ENCODE peak calls at places on chromosomes 2 and 18, in six cellular contexts. One of them, this sample, is unnamed.

GRCh38 chr2:77652499-77652898 is 130.3 kb upstream of the LRRTM4 start:
- DNase-seq in colonic mucosa: no peak
- DNase-seq in CD4-positive, alpha-beta T cell: no peak
- DNase-seq in cardiac muscle cell: no peak
- DNase-seq in aorta: no peak
- DNase-seq in Peyer's patch: no peak
- DNase-seq in this sample: no peak

GRCh38 chr18:33577688-33578370 is at the start of gene ASXL3:
- DNase-seq in CD4-positive, alpha-beta T cell: no peak
- DNase-seq in colonic mucosa: peak
- DNase-seq in cardiac muscle cell: peak
- DNase-seq in aorta: peak
- DNase-seq in Peyer's patch: peak
- DNase-seq in this sample: no peak

GRCh38 chr2:128451084-128451483 is 132.4 kb upstream of the HS6ST1 start:
- DNase-seq in colonic mucosa: peak
- DNase-seq in CD4-positive, alpha-beta T cell: no peak
- DNase-seq in cardiac muscle cell: no peak
- DNase-seq in aorta: peak
- DNase-seq in Peyer's patch: no peak
- DNase-seq in this sample: no peak

GRCh38 chr2:157443795-157444642 is at the start of gene CYTIP:
- DNase-seq in CD4-positive, alpha-beta T cell: no peak
- DNase-seq in Peyer's patch: no peak
- DNase-seq in cardiac muscle cell: no peak
- DNase-seq in aorta: no peak
- DNase-seq in colonic mucosa: peak
- DNase-seq in this sample: no peak

GRCh38 chr2:240384711-240385450 is 50.6 kb upstream of the GPC1 start:
- DNase-seq in colonic mucosa: no peak
- DNase-seq in aorta: peak
- DNase-seq in cardiac muscle cell: no peak
- DNase-seq in CD4-positive, alpha-beta T cell: no peak
- DNase-seq in Peyer's patch: no peak
- DNase-seq in this sample: no peak

GRCh38 chr2:240596080-240596460 is 9.5 kb downstream of the CAPN10 start:
- DNase-seq in aorta: no peak
- DNase-seq in CD4-positive, alpha-beta T cell: no peak
- DNase-seq in cardiac muscle cell: no peak
- DNase-seq in colonic mucosa: no peak
- DNase-seq in Peyer's patch: peak
- DNase-seq in this sample: no peak

GRCh38 chr2:2756886-2757285 is 425.8 kb upstream of the MYT1L start:
- DNase-seq in cardiac muscle cell: no peak
- DNase-seq in aorta: no peak
- DNase-seq in CD4-positive, alpha-beta T cell: no peak
- DNase-seq in Peyer's patch: no peak
- DNase-seq in colonic mucosa: no peak
- DNase-seq in this sample: no peak

GRCh38 chr2:185477452-185477851 is 261.2 kb upstream of the FSIP2 start:
- DNase-seq in aorta: no peak
- DNase-seq in Peyer's patch: no peak
- DNase-seq in colonic mucosa: no peak
- DNase-seq in CD4-positive, alpha-beta T cell: no peak
- DNase-seq in cardiac muscle cell: no peak
- DNase-seq in this sample: no peak

GRCh38 chr18:72075040-72075439 is 469.1 kb downstream of the CBLN2 start:
- DNase-seq in aorta: no peak
- DNase-seq in Peyer's patch: no peak
- DNase-seq in cardiac muscle cell: no peak
- DNase-seq in colonic mucosa: no peak
- DNase-seq in CD4-positive, alpha-beta T cell: no peak
- DNase-seq in this sample: no peak

GRCh38 chr2:41932241-41933034 is 115.4 kb upstream of the PKDCC start:
- DNase-seq in colonic mucosa: peak
- DNase-seq in Peyer's patch: peak
- DNase-seq in cardiac muscle cell: peak
- DNase-seq in CD4-positive, alpha-beta T cell: no peak
- DNase-seq in aorta: peak
- DNase-seq in this sample: no peak

GRCh38 chr2:39217192-39217550 is 26.6 kb downstream of the CDKL4 start:
- DNase-seq in colonic mucosa: no peak
- DNase-seq in CD4-positive, alpha-beta T cell: no peak
- DNase-seq in Peyer's patch: no peak
- DNase-seq in cardiac muscle cell: no peak
- DNase-seq in aorta: no peak
- DNase-seq in this sample: no peak

GRCh38 chr18:37294951-37295350 is 270.6 kb downstream of the CELF4 start:
- DNase-seq in CD4-positive, alpha-beta T cell: no peak
- DNase-seq in aorta: no peak
- DNase-seq in colonic mucosa: peak
- DNase-seq in cardiac muscle cell: peak
- DNase-seq in Peyer's patch: no peak
- DNase-seq in this sample: no peak

GRCh38 chr2:233470007-233470687 is 96.4 kb downstream of the USP40 start:
- DNase-seq in aorta: peak
- DNase-seq in Peyer's patch: peak
- DNase-seq in cardiac muscle cell: no peak
- DNase-seq in CD4-positive, alpha-beta T cell: no peak
- DNase-seq in colonic mucosa: peak
- DNase-seq in this sample: no peak

GRCh38 chr2:46855805-46856204 is 59.8 kb downstream of the MCFD2 start:
- DNase-seq in CD4-positive, alpha-beta T cell: no peak
- DNase-seq in Peyer's patch: no peak
- DNase-seq in aorta: no peak
- DNase-seq in colonic mucosa: no peak
- DNase-seq in cardiac muscle cell: no peak
- DNase-seq in this sample: peak

GRCh38 chr2:241967745-241968144 is 98.2 kb downstream of the RTP5 start:
- DNase-seq in Peyer's patch: peak
- DNase-seq in colonic mucosa: no peak
- DNase-seq in cardiac muscle cell: no peak
- DNase-seq in aorta: no peak
- DNase-seq in CD4-positive, alpha-beta T cell: no peak
- DNase-seq in this sample: no peak

GRCh38 chr2:242064364-242065250 is 195.1 kb downstream of the RTP5 start:
- DNase-seq in Peyer's patch: no peak
- DNase-seq in CD4-positive, alpha-beta T cell: no peak
- DNase-seq in aorta: no peak
- DNase-seq in colonic mucosa: no peak
- DNase-seq in cardiac muscle cell: no peak
- DNase-seq in this sample: no peak

GRCh38 chr18:63218472-63218871 is 101.1 kb downstream of the BCL2 start:
- DNase-seq in colonic mucosa: no peak
- DNase-seq in aorta: no peak
- DNase-seq in CD4-positive, alpha-beta T cell: no peak
- DNase-seq in Peyer's patch: no peak
- DNase-seq in cardiac muscle cell: no peak
- DNase-seq in this sample: peak

GRCh38 chr18:6159426-6159825 is 255.3 kb downstream of the L3MBTL4 start:
- DNase-seq in cardiac muscle cell: no peak
- DNase-seq in aorta: no peak
- DNase-seq in colonic mucosa: no peak
- DNase-seq in CD4-positive, alpha-beta T cell: no peak
- DNase-seq in Peyer's patch: no peak
- DNase-seq in this sample: no peak

GRCh38 chr2:148534416-148535205 is 109.9 kb upstream of the EPC2 start:
- DNase-seq in cardiac muscle cell: peak
- DNase-seq in aorta: no peak
- DNase-seq in CD4-positive, alpha-beta T cell: no peak
- DNase-seq in colonic mucosa: no peak
- DNase-seq in Peyer's patch: no peak
- DNase-seq in this sample: no peak

GRCh38 chr2:167608487-167608886 is 638.9 kb downstream of the STK39 start:
- DNase-seq in colonic mucosa: no peak
- DNase-seq in aorta: no peak
- DNase-seq in cardiac muscle cell: no peak
- DNase-seq in Peyer's patch: no peak
- DNase-seq in CD4-positive, alpha-beta T cell: no peak
- DNase-seq in this sample: no peak

GRCh38 chr2:138919336-138919735 is 139.1 kb upstream of the NXPH2 start:
- DNase-seq in aorta: no peak
- DNase-seq in colonic mucosa: no peak
- DNase-seq in CD4-positive, alpha-beta T cell: no peak
- DNase-seq in cardiac muscle cell: no peak
- DNase-seq in Peyer's patch: no peak
- DNase-seq in this sample: no peak

GRCh38 chr2:75276093-75277055 is 77.1 kb upstream of the TACR1 start:
- DNase-seq in Peyer's patch: no peak
- DNase-seq in CD4-positive, alpha-beta T cell: no peak
- DNase-seq in colonic mucosa: no peak
- DNase-seq in aorta: no peak
- DNase-seq in cardiac muscle cell: no peak
- DNase-seq in this sample: peak

GRCh38 chr2:111663471-111663951 is 220.5 kb downstream of the ANAPC1 start:
- DNase-seq in aorta: no peak
- DNase-seq in colonic mucosa: peak
- DNase-seq in Peyer's patch: no peak
- DNase-seq in CD4-positive, alpha-beta T cell: no peak
- DNase-seq in cardiac muscle cell: no peak
- DNase-seq in this sample: no peak

GRCh38 chr2:68828887-68829708 is 42.1 kb downstream of the BMP10 start:
- DNase-seq in Peyer's patch: peak
- DNase-seq in colonic mucosa: peak
- DNase-seq in aorta: peak
- DNase-seq in cardiac muscle cell: peak
- DNase-seq in CD4-positive, alpha-beta T cell: peak
- DNase-seq in this sample: peak

GRCh38 chr2:68825891-68826290 is 45.3 kb downstream of the BMP10 start:
- DNase-seq in cardiac muscle cell: no peak
- DNase-seq in colonic mucosa: no peak
- DNase-seq in aorta: no peak
- DNase-seq in Peyer's patch: no peak
- DNase-seq in CD4-positive, alpha-beta T cell: no peak
- DNase-seq in this sample: no peak

GRCh38 chr2:68829764-68830163 is 41.4 kb downstream of the BMP10 start:
- DNase-seq in aorta: no peak
- DNase-seq in CD4-positive, alpha-beta T cell: no peak
- DNase-seq in cardiac muscle cell: no peak
- DNase-seq in colonic mucosa: no peak
- DNase-seq in Peyer's patch: no peak
- DNase-seq in this sample: no peak

GRCh38 chr2:68824831-68825230 is 46.4 kb downstream of the BMP10 start:
- DNase-seq in CD4-positive, alpha-beta T cell: no peak
- DNase-seq in colonic mucosa: no peak
- DNase-seq in cardiac muscle cell: no peak
- DNase-seq in aorta: peak
- DNase-seq in Peyer's patch: no peak
- DNase-seq in this sample: peak

DNA sequence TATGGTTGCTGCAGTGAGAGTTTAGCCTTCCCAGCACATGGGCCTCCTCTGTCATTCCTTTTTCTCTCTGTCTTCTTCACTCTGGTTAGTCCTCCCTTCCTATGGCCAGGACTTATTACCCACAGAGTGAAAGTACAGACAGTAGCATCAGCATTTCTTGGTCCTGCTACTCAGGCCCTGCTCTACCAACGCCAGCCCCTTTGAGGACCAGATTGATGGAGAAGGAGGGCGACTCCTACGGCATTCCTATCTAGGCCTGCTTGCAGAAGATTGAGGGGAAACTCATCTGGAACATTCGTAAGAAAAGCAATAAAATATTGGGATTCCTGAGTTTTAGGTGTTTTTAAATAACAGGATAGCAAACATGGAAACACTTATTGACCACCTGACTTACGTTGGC is 43.5 kb downstream of the BMP10 start:
- DNase-seq in Peyer's patch: no peak
- DNase-seq in colonic mucosa: no peak
- DNase-seq in cardiac muscle cell: no peak
- DNase-seq in CD4-positive, alpha-beta T cell: no peak
- DNase-seq in aorta: no peak
- DNase-seq in this sample: no peak
- H3K27ac ChIP-seq in Peyer's patch: no peak
- H3K27ac ChIP-seq in colonic mucosa: no peak
- H3K27ac ChIP-seq in cardiac muscle cell: no peak
- H3K27ac ChIP-seq in CD4-positive, alpha-beta T cell: peak
- H3K27ac ChIP-seq in aorta: no peak
- H3K27ac ChIP-seq in this sample: no peak

GRCh38 chr2:64768426-64769033 is 114.8 kb upstream of the SERTAD2 start:
- DNase-seq in cardiac muscle cell: no peak
- DNase-seq in Peyer's patch: no peak
- DNase-seq in colonic mucosa: peak
- DNase-seq in aorta: no peak
- DNase-seq in CD4-positive, alpha-beta T cell: no peak
- DNase-seq in this sample: no peak
- H3K27ac ChIP-seq in cardiac muscle cell: peak
- H3K27ac ChIP-seq in Peyer's patch: peak
- H3K27ac ChIP-seq in colonic mucosa: peak
- H3K27ac ChIP-seq in aorta: peak
- H3K27ac ChIP-seq in CD4-positive, alpha-beta T cell: peak
- H3K27ac ChIP-seq in this sample: peak

DNA sequence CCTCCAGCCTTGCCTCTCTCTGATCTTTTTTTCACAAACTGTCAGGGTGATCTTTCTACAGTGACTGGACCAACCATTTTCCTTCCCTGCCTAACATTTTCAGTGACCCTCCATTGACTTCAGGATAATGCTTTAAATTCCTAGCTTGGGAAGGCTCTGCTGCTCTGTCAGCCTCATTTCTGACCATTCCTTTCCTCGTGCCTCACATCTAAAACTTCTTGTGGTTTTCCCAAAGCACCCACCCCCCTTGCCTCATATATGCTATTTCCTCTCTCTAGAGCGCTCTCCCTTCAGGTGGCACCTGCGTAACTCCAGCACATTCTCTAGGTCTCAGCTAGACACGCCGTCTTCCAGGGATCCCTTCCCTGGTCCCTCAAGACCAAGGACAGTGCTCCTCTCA is 37.2 kb downstream of the DRC1 start:
- DNase-seq in colonic mucosa: no peak
- DNase-seq in Peyer's patch: no peak
- DNase-seq in aorta: no peak
- DNase-seq in CD4-positive, alpha-beta T cell: no peak
- DNase-seq in cardiac muscle cell: no peak
- DNase-seq in this sample: no peak
- H3K27ac ChIP-seq in colonic mucosa: no peak
- H3K27ac ChIP-seq in Peyer's patch: no peak
- H3K27ac ChIP-seq in aorta: no peak
- H3K27ac ChIP-seq in CD4-positive, alpha-beta T cell: no peak
- H3K27ac ChIP-seq in cardiac muscle cell: no peak
- H3K27ac ChIP-seq in this sample: no peak

GRCh38 chr2:231161252-231162035 is 36.6 kb upstream of the HTR2B start:
- DNase-seq in cardiac muscle cell: no peak
- DNase-seq in colonic mucosa: no peak
- DNase-seq in Peyer's patch: no peak
- DNase-seq in aorta: no peak
- DNase-seq in CD4-positive, alpha-beta T cell: no peak
- DNase-seq in this sample: no peak

GRCh38 chr2:231163011-231163410 is 35.4 kb upstream of the ARMC9 start:
- DNase-seq in aorta: no peak
- DNase-seq in colonic mucosa: no peak
- DNase-seq in CD4-positive, alpha-beta T cell: no peak
- DNase-seq in cardiac muscle cell: no peak
- DNase-seq in Peyer's patch: no peak
- DNase-seq in this sample: no peak

GRCh38 chr2:231159306-231159705 is 34.5 kb upstream of the HTR2B start:
- DNase-seq in aorta: no peak
- DNase-seq in CD4-positive, alpha-beta T cell: no peak
- DNase-seq in colonic mucosa: no peak
- DNase-seq in cardiac muscle cell: no peak
- DNase-seq in Peyer's patch: no peak
- DNase-seq in this sample: no peak

GRCh38 chr2:231162036-231162345 is 36.4 kb upstream of the ARMC9 start:
- DNase-seq in CD4-positive, alpha-beta T cell: no peak
- DNase-seq in colonic mucosa: no peak
- DNase-seq in aorta: no peak
- DNase-seq in Peyer's patch: no peak
- DNase-seq in cardiac muscle cell: no peak
- DNase-seq in this sample: no peak

GRCh38 chr2:231160701-231161100 is 35.9 kb upstream of the HTR2B start:
- DNase-seq in colonic mucosa: no peak
- DNase-seq in CD4-positive, alpha-beta T cell: no peak
- DNase-seq in Peyer's patch: no peak
- DNase-seq in aorta: no peak
- DNase-seq in cardiac muscle cell: no peak
- DNase-seq in this sample: no peak
- H3K27ac ChIP-seq in colonic mucosa: peak
- H3K27ac ChIP-seq in CD4-positive, alpha-beta T cell: no peak
- H3K27ac ChIP-seq in Peyer's patch: no peak
- H3K27ac ChIP-seq in aorta: no peak
- H3K27ac ChIP-seq in cardiac muscle cell: no peak
- H3K27ac ChIP-seq in this sample: no peak

This sample was measured in RWPE1.